ENCODE peak calls at places on chromosomes 13 and 19, in four cellular contexts. K is naive B cell, L is NCI-H748 treated with DMSO at 0.1 percent for 48 hours, V is T-helper 17 cell. H is an unnamed sample.
A peak's percentile ranks its signal among the peaks of the same experiment; 100 is the strongest.

GRCh38 chr13:59950201-59950730 is 213.5 kb downstream of the DIAPH3 start:
- DNase-seq in K (no peak), V (no peak), L (no peak), H (no peak)

GRCh38 chr13:108463365-108463764 is 166.0 kb upstream of the MYO16 start:
- DNase-seq in V (no peak), K (no peak), L (no peak), H (no peak)

GRCh38 chr19:44570984-44571684 is 41.7 kb upstream of the CEACAM20 start:
- DNase-seq in K (peak; percentile 40), L (peak; percentile 56), V (no peak), H (no peak)

GRCh38 chr19:3266092-3266693 is 41.7 kb downstream of the CELF5 start:
- DNase-seq in V (no peak), L (no peak), K (no peak), H (no peak)

GRCh38 chr19:45045671-45046353 is 7.0 kb downstream of the CLASRP start:
- DNase-seq in V (no peak), L (no peak), K (no peak), H (no peak)

GRCh38 chr13:44140146-44140545 is 233.5 kb upstream of the SERP2 start:
- DNase-seq in L (peak; percentile 93), K (no peak), V (no peak), H (no peak)

GRCh38 chr19:18576383-18576782 is 4.7 kb downstream of the UBA52 start:
- DNase-seq in L (no peak), V (no peak), K (no peak), H (no peak)

GRCh38 chr13:43751624-43752023 is 35.1 kb downstream of the ENOX1 start:
- DNase-seq in K (no peak), L (no peak), V (no peak), H (no peak)

GRCh38 chr19:45200614-45201013 is 22.0 kb downstream of the BLOC1S3 start:
- DNase-seq in V (no peak), K (no peak), L (no peak), H (no peak)

GRCh38 chr19:28553005-28553404 is 659.9 kb downstream of the UQCRFS1 start:
- DNase-seq in L (no peak), V (no peak), K (no peak), H (no peak)

GRCh38 chr13:27634231-27634630 is 12.5 kb downstream of the POLR1D start:
- DNase-seq in L (no peak), K (no peak), V (no peak), H (no peak)

GRCh38 chr19:46206176-46206575 is 23.4 kb upstream of the IGFL1 start:
- DNase-seq in V (no peak), K (no peak), L (no peak), H (no peak)

GRCh38 chr19:7366701-7367420 is 18.1 kb downstream of the ARHGEF18 start:
- DNase-seq in V (no peak), K (no peak), L (no peak), H (peak; percentile 10)

GRCh38 chr19:13466697-13467096 is 39.6 kb downstream of the CACNA1A start:
- DNase-seq in V (no peak), K (no peak), L (no peak), H (no peak)

GRCh38 chr13:94435604-94436226 is 43.8 kb downstream of the DCT start:
- DNase-seq in L (peak; percentile 70), V (no peak), K (peak; percentile 21), H (no peak)

GRCh38 chr13:107644136-107644535 is 571.2 kb downstream of the LIG4 start:
- DNase-seq in V (no peak), K (no peak), L (peak; percentile 64), H (no peak)

GRCh38 chr13:44211286-44211685 is 162.3 kb upstream of the SERP2 start:
- DNase-seq in K (no peak), L (no peak), V (no peak), H (no peak)

GRCh38 chr19:4174212-4174894 is 8.0 kb downstream of the SIRT6 start:
- DNase-seq in L (no peak), V (no peak), K (no peak), H (no peak)

GRCh38 chr13:46607768-46608553 is 55.0 kb downstream of the LRCH1 start:
- DNase-seq in V (no peak), K (no peak), L (no peak), H (no peak)

GRCh38 chr19:39335168-39335567 is 675 bp downstream of the GMFG start:
- DNase-seq in V (no peak), L (no peak), K (no peak), H (no peak)

GRCh38 chr19:48844472-48844871 is 8.2 kb upstream of the HSD17B14 start:
- DNase-seq in K (no peak), L (no peak), V (no peak), H (no peak)

GRCh38 chr19:6736169-6736916 is 1.0 kb downstream of the GPR108 start:
- DNase-seq in V (peak; percentile 51), K (peak; percentile 60), L (peak; percentile 8), H (peak; percentile 60)

GRCh38 chr19:42284066-42284501 is 15.0 kb downstream of the CIC start:
- DNase-seq in K (peak; percentile 87), V (peak; percentile 89), L (peak; percentile 66), H (peak; percentile 85)

GRCh38 chr19:46844067-46844489 is 6.6 kb downstream of the AP2S1 start:
- DNase-seq in K (no peak), L (no peak), V (no peak), H (no peak)